ENCODE peak calls at places on chromosomes 12 and 14, in four cellular contexts. U is neural progenitor cell, A is lung, D is heart left ventricle. L is an unnamed sample.

GRCh38 chr12:95601626-95602025 is 50.4 kb upstream of the USP44 start:
- DNase-seq in U (no peak), A (no peak), D (no peak), L (no peak)

GRCh38 chr12:46509135-46509534 is 136.6 kb upstream of the SLC38A2 start:
- DNase-seq in D (no peak), U (no peak), A (no peak), L (no peak)

GRCh38 chr12:92696240-92696639 is 6.5 kb upstream of the PLEKHG7 start:
- DNase-seq in A (no peak), D (no peak), U (no peak), L (peak; percentile 6)

GRCh38 chr12:92028039-92028709 is 117.5 kb downstream of the BTG1 start:
- DNase-seq in A (no peak), U (no peak), D (no peak), L (no peak)

GRCh38 chr12:95201056-95201670 is 16.1 kb downstream of the FGD6 start:
- DNase-seq in U (no peak), D (no peak), A (no peak), L (no peak)

GRCh38 chr12:6425588-6426531 is 18.9 kb upstream of the CD27 start:
- DNase-seq in A (no peak), D (no peak), U (no peak), L (no peak)

GRCh38 chr12:70317781-70318180 is 48.3 kb upstream of the KCNMB4 start:
- DNase-seq in U (no peak), A (no peak), D (no peak), L (no peak)

GRCh38 chr12:81329088-81329487 is 251.2 kb downstream of the ACSS3 start:
- DNase-seq in U (peak; percentile 39), A (no peak), D (no peak), L (no peak)

GRCh38 chr14:32513571-32514009 is 184.5 kb downstream of the AKAP6 start:
- DNase-seq in U (no peak), D (no peak), A (no peak), L (no peak)

GRCh38 chr14:53628747-53629146 is 327.9 kb downstream of the BMP4 start:
- DNase-seq in D (no peak), U (no peak), A (no peak), L (no peak)

GRCh38 chr12:88182431-88182830 is 40.3 kb downstream of the TMTC3 start:
- DNase-seq in A (no peak), D (no peak), U (no peak), L (no peak)

GRCh38 chr14:77342726-77343397 is 22.0 kb downstream of the GSTZ1 start:
- DNase-seq in U (no peak), D (no peak), A (no peak), L (no peak)
- H3K4me1 ChIP-seq in U (peaks cover 4% of the 10 kb centered on the region), D (no peaks in the 10 kb centered on the region), A (no peaks in the 10 kb centered on the region), L (no peaks in the 10 kb centered on the region)

GRCh38 chr14:105864116-105864515 is 337.7 kb downstream of the TMEM121 start:
- DNase-seq in U (no peak), D (peak; percentile 9), A (no peak), L (no peak)
- H3K9me3 ChIP-seq in U (no peaks in the 10 kb centered on the region), D (no peaks in the 10 kb centered on the region), A (peaks cover 5% of the 10 kb centered on the region), L (no peaks in the 10 kb centered on the region)

GRCh38 chr12:115868624-115869023 is 408.9 kb downstream of the MED13L start:
- DNase-seq in D (no peak), A (no peak), U (no peak), L (no peak)
- H3K4me1 ChIP-seq in D (peaks cover 15% of the 10 kb centered on the region), A (peaks cover 6% of the 10 kb centered on the region), U (peaks cover 5% of the 10 kb centered on the region), L (peaks cover 9% of the 10 kb centered on the region)

GRCh38 chr12:132921685-132922084 is 34.3 kb upstream of the CHFR start:
- DNase-seq in A (no peak), D (no peak), U (no peak), L (no peak)
- H3K9me3 ChIP-seq in A (peaks cover 46% of the 10 kb centered on the region), D (peaks cover 100% of the 10 kb centered on the region), U (peaks cover 61% of the 10 kb centered on the region), L (peaks cover 100% of the 10 kb centered on the region)